ENCODE peak calls at places on chromosomes 13 and 19, in ten cellular contexts. S is effector memory CD4-positive, alpha-beta T cell; E is HTR-8/SVneo; G is thoracic aorta; D is body of pancreas; K is activated CD4-positive, alpha-beta T cell treated with anti-CD3 and anti-CD28 coated beads, Interleukin-2, amount 10 ng/mL, durations not matched to agents 7 days and 5 days; L is hypothalamus; I is T-helper 17 cell; B is tibial artery; W is KBM-7. M is an unnamed sample.

GRCh38 chr19:38277549-38277948 is 13.2 kb downstream of the SPINT2 start:
- DNase-seq in W (no peak), S (no peak), L (no peak), K (no peak), E (no peak), B (no peak), G (no peak), D (no peak), I (no peak), M (no peak)

GRCh38 chr13:19737844-19738557 is 44.7 kb downstream of the PSPC1 start:
- DNase-seq in D (no peak), B (no peak), G (no peak), L (no peak), K (no peak), W (no peak), I (no peak), S (no peak), E (no peak), M (no peak)

GRCh38 chr13:81080911-81081454 is 740.1 kb upstream of the SPRY2 start:
- DNase-seq in D (no peak), G (no peak), S (no peak), L (no peak), B (no peak), E (no peak), W (no peak), K (no peak), I (no peak), M (no peak)

GRCh38 chr19:52270266-52270885 is 989 bp downstream of the ZNF766 start:
- DNase-seq in W (peak; percentile 37), B (no peak), I (no peak), G (no peak), L (no peak), S (no peak), K (peak; percentile 27), D (peak; percentile 12), E (peak; percentile 8), M (no peak)

GRCh38 chr19:17011485-17011884 is 15.1 kb downstream of the CPAMD8 start:
- DNase-seq in D (no peak), E (no peak), S (no peak), I (no peak), W (no peak), L (no peak), K (no peak), G (no peak), B (no peak), M (no peak)

GRCh38 chr19:38850976-38851621 is 1.3 kb upstream of the HNRNPL start:
- DNase-seq in G (no peak), W (no peak), S (peak; percentile 26), D (peak; percentile 27), I (no peak), E (no peak), K (peak; percentile 27), B (no peak), L (no peak), M (peak; percentile 30)

GRCh38 chr13:112963641-112964040 is 5.4 kb upstream of the MCF2L start:
- DNase-seq in S (no peak), D (no peak), B (no peak), G (no peak), W (no peak), E (no peak), K (no peak), L (no peak), I (no peak), M (no peak)

GRCh38 chr19:3062165-3063105 is at the start of gene TLE5:
- DNase-seq in E (peak; percentile 31), K (peak; percentile 74), G (no peak), W (no peak), L (peak; percentile 21), D (peak; percentile 81), I (peak; percentile 70), S (peak; percentile 64), B (peak; percentile 54), M (peak; percentile 69)

GRCh38 chr13:59776924-59777690 is 386.6 kb downstream of the DIAPH3 start:
- DNase-seq in I (no peak), K (no peak), B (no peak), E (peak; percentile 5), G (no peak), S (no peak), D (no peak), L (no peak), W (no peak), M (no peak)

GRCh38 chr19:42563352-42564210 is 31.1 kb downstream of the CEACAM8 start:
- DNase-seq in G (no peak), S (no peak), D (peak; percentile 45), B (no peak), L (peak; percentile 41), W (peak; percentile 40), I (no peak), E (peak; percentile 63), K (peak; percentile 25), M (no peak)

GRCh38 chr19:35717665-35718344 is at the start of gene KMT2B:
- DNase-seq in B (no peak), L (no peak), I (no peak), D (no peak), S (no peak), E (peak; percentile 95), K (no peak), W (no peak), G (no peak), M (no peak)

GRCh38 chr13:83839158-83839557 is 43.1 kb downstream of the SLITRK1 start:
- DNase-seq in L (no peak), W (no peak), B (no peak), G (no peak), D (no peak), S (no peak), I (no peak), E (no peak), K (no peak), M (no peak)

GRCh38 chr19:16001481-16002312 is 52.9 kb downstream of the OR10H4 start:
- DNase-seq in K (peak; percentile 68), L (no peak), D (peak; percentile 28), I (peak; percentile 12), S (peak; percentile 18), E (peak; percentile 21), G (no peak), B (no peak), W (peak; percentile 64), M (no peak)

GRCh38 chr13:77379508-77379907 is 52.6 kb upstream of the MYCBP2 start:
- DNase-seq in D (no peak), W (no peak), E (no peak), K (no peak), I (no peak), B (no peak), L (no peak), G (no peak), S (no peak), M (no peak)

GRCh38 chr19:53034948-53035675 is 9.4 kb upstream of the ERVV-2 start:
- DNase-seq in G (no peak), I (no peak), D (no peak), S (no peak), L (no peak), B (no peak), W (no peak), E (no peak), K (no peak), M (no peak)

GRCh38 chr13:98581971-98582702 is 5.2 kb upstream of the STK24 start:
- DNase-seq in E (no peak), W (no peak), I (no peak), B (no peak), K (no peak), D (no peak), L (no peak), G (no peak), S (no peak), M (no peak)

GRCh38 chr19:40231544-40232424 is 5.3 kb upstream of the CCNP start:
- DNase-seq in D (no peak), K (no peak), I (no peak), L (no peak), G (no peak), E (no peak), B (no peak), S (no peak), W (no peak), M (no peak)

GRCh38 chr19:29941828-29942403 is at the start of gene URI1:
- DNase-seq in K (peak; percentile 91), W (peak; percentile 81), D (peak; percentile 95), E (peak; percentile 81), I (peak; percentile 96), S (peak; percentile 88), L (peak; percentile 80), B (peak; percentile 84), G (peak; percentile 65), M (peak; percentile 96)

GRCh38 chr19:15154002-15154612 is 46.7 kb downstream of the NOTCH3 start:
- DNase-seq in E (no peak), B (no peak), L (no peak), S (no peak), K (peak; percentile 46), I (no peak), W (peak; percentile 74), D (no peak), G (no peak), M (no peak)

GRCh38 chr13:95752677-95753076 is 75.7 kb downstream of the DNAJC3 start:
- DNase-seq in K (no peak), S (no peak), I (no peak), D (no peak), L (no peak), B (no peak), W (no peak), G (no peak), E (no peak), M (no peak)

GRCh38 chr19:19817357-19817756 is 4.2 kb downstream of the ZNF506 start:
- DNase-seq in K (peak; percentile 52), D (no peak), W (no peak), I (peak; percentile 49), B (no peak), G (no peak), S (peak; percentile 47), L (no peak), E (no peak), M (peak; percentile 37)

GRCh38 chr13:51825165-51825592 is 19.8 kb downstream of the TMEM272 start:
- DNase-seq in D (no peak), E (no peak), S (no peak), K (peak; percentile 54), W (peak; percentile 81), I (no peak), L (no peak), B (no peak), G (no peak), M (no peak)

GRCh38 chr13:108929532-108929931 is 300.1 kb downstream of the MYO16 start:
- DNase-seq in W (no peak), D (no peak), K (no peak), I (no peak), B (no peak), G (no peak), E (no peak), L (no peak), S (no peak), M (no peak)

GRCh38 chr19:3682741-3683404 is 17.4 kb downstream of the PIP5K1C start:
- DNase-seq in E (no peak), S (no peak), L (no peak), B (no peak), I (no peak), G (no peak), W (peak; percentile 32), K (no peak), D (no peak), M (no peak)

GRCh38 chr19:40139533-40140287 is 49.0 kb upstream of the ZNF780A start:
- DNase-seq in S (peak; percentile 10), L (no peak), B (no peak), D (no peak), I (no peak), W (peak; percentile 60), K (peak; percentile 30), E (peak; percentile 32), G (no peak), M (no peak)

GRCh38 chr19:5536337-5536894 is 31.3 kb downstream of the TINCR start:
- DNase-seq in L (peak; percentile 66), D (peak; percentile 76), W (peak; percentile 34), E (no peak), K (no peak), B (no peak), S (no peak), G (no peak), I (no peak), M (no peak)

GRCh38 chr19:40055049-40055448 is 982 bp downstream of the ZNF780B start:
- DNase-seq in L (no peak), K (no peak), W (no peak), E (no peak), S (no peak), I (no peak), B (no peak), G (no peak), D (no peak), M (no peak)

GRCh38 chr13:102608944-102609343 is 12.2 kb downstream of the TPP2 start:
- DNase-seq in B (no peak), G (no peak), K (no peak), D (no peak), S (no peak), W (no peak), E (no peak), I (no peak), L (no peak), M (no peak)